ENCODE peak calls at places on chromosomes 11 and 22, in seven cellular contexts. D is H9, Y is IMR-90, U is neuronal stem cell, J is H1, T is mesenchymal stem cell, L is mesendoderm. W is an unnamed sample.

GRCh38 chr22:37150701-37151100 is 985 bp upstream of the IL2RB start:
- DNase-seq in L (no peak), D (no peak), Y (no peak), U (no peak), T (no peak), J (no peak), W (no peak)

GRCh38 chr22:48895831-48896765 is 931.6 kb downstream of the BRD1 start:
- DNase-seq in J (no peak), L (no peak), Y (no peak), U (no peak), T (no peak), D (peak), W (no peak)

GRCh38 chr11:108593214-108593909 is at the start of gene EXPH5:
- DNase-seq in U (peak), T (peak), L (peak), D (peak), Y (peak), J (peak), W (peak)

GRCh38 chr11:48095779-48096470 is 115.6 kb downstream of the PTPRJ start:
- DNase-seq in D (no peak), U (no peak), Y (no peak), L (peak), T (peak), J (no peak), W (no peak)

GRCh38 chr11:44593194-44593593 is 27.7 kb downstream of the CD82 start:
- DNase-seq in J (no peak), Y (no peak), L (no peak), T (no peak), D (no peak), U (no peak), W (no peak)

GRCh38 chr11:132496341-132496740 is 1036.0 kb downstream of the OPCML start:
- DNase-seq in T (no peak), U (no peak), D (no peak), L (no peak), J (no peak), Y (no peak), W (no peak)

GRCh38 chr22:48368975-48369525 is 1458.6 kb downstream of the BRD1 start:
- DNase-seq in L (no peak), D (peak), T (no peak), J (no peak), Y (no peak), U (no peak), W (no peak)

GRCh38 chr11:130583866-130584265 is 135.4 kb downstream of the ADAMTS15 start:
- DNase-seq in T (no peak), D (no peak), Y (no peak), U (no peak), J (no peak), L (no peak), W (no peak)

GRCh38 chr11:10931761-10932700 is 74.2 kb upstream of the ZBED5 start:
- DNase-seq in T (no peak), Y (no peak), L (no peak), U (peak), D (no peak), J (no peak), W (peak)

GRCh38 chr11:96257972-96258951 is 84.7 kb downstream of the MAML2 start:
- DNase-seq in L (no peak), J (no peak), Y (peak), D (no peak), U (no peak), T (peak), W (no peak)

GRCh38 chr11:46664612-46665011 is 35.8 kb downstream of the ARHGAP1 start:
- DNase-seq in J (no peak), L (peak), D (no peak), T (no peak), U (no peak), Y (no peak), W (peak)

GRCh38 chr11:65866524-65867283 is 5.9 kb downstream of the EFEMP2 start:
- DNase-seq in U (no peak), L (no peak), T (no peak), D (no peak), Y (no peak), J (no peak), W (no peak)

GRCh38 chr22:18998998-18999397 is 62.9 kb upstream of the PRODH start:
- DNase-seq in T (no peak), Y (no peak), U (peak), L (peak), J (peak), D (peak), W (peak)

GRCh38 chr11:78205256-78205655 is 16.5 kb downstream of the USP35 start:
- DNase-seq in U (no peak), T (no peak), Y (no peak), J (no peak), D (no peak), L (no peak), W (no peak)

GRCh38 chr11:37089439-37089838 is 491.4 kb upstream of the RAG2 start:
- DNase-seq in L (no peak), D (no peak), T (no peak), U (no peak), Y (no peak), J (no peak), W (no peak)

GRCh38 chr22:42229455-42230149 is 40.9 kb downstream of the TCF20 start:
- DNase-seq in T (no peak), U (no peak), J (no peak), D (no peak), L (no peak), Y (peak), W (no peak)

GRCh38 chr11:73420136-73420535 is 43.9 kb downstream of the RELT start:
- DNase-seq in L (no peak), U (no peak), J (no peak), D (no peak), T (no peak), Y (no peak), W (no peak)

GRCh38 chr11:16412525-16413194 is 56.3 kb upstream of the SOX6 start:
- DNase-seq in J (no peak), D (no peak), L (no peak), Y (no peak), U (no peak), T (no peak), W (no peak)

GRCh38 chr11:92329644-92330043 is 105.0 kb downstream of the FAT3 start:
- DNase-seq in Y (peak), L (peak), D (no peak), J (no peak), T (peak), U (no peak), W (no peak)

GRCh38 chr11:8039530-8040260 is 41.3 kb upstream of the TUB start:
- DNase-seq in L (no peak), D (peak), J (no peak), U (no peak), T (no peak), Y (no peak), W (no peak)

GRCh38 chr11:69292221-69292648 is 1.7 kb upstream of the MYEOV start:
- DNase-seq in D (peak), T (no peak), U (peak), L (peak), J (no peak), Y (no peak), W (no peak)

GRCh38 chr11:72769680-72770079 is 17.5 kb upstream of the ARAP1 start:
- DNase-seq in D (no peak), Y (peak), U (no peak), L (no peak), J (no peak), T (no peak), W (no peak)

GRCh38 chr22:30285846-30286200 is 3.5 kb downstream of the CASTOR1 start:
- DNase-seq in D (no peak), J (no peak), L (no peak), U (no peak), Y (no peak), T (no peak), W (no peak)

GRCh38 chr22:45889539-45890350 is 87.2 kb downstream of the WNT7B start:
- DNase-seq in Y (peak), T (no peak), J (no peak), U (peak), D (no peak), L (no peak), W (no peak)

GRCh38 chr22:44975444-44976262 is 34.2 kb downstream of the PHF21B start:
- DNase-seq in U (peak), J (peak), L (peak), D (peak), T (peak), Y (peak), W (peak)

GRCh38 chr22:49983148-49984042 is 22.8 kb downstream of the PIM3 start:
- DNase-seq in U (no peak), Y (no peak), T (no peak), J (no peak), L (peak), D (peak), W (no peak)

GRCh38 chr11:9601041-9601875 is 27.8 kb downstream of the WEE1 start:
- DNase-seq in J (no peak), Y (peak), L (peak), D (peak), T (peak), U (no peak), W (no peak)

GRCh38 chr22:22355233-22355834 is 110.7 kb downstream of the VPREB1 start:
- DNase-seq in J (no peak), U (no peak), Y (no peak), L (no peak), D (no peak), T (no peak), W (no peak)

GRCh38 chr11:35617687-35618496 is at the start of gene FJX1:
- DNase-seq in U (peak), D (peak), Y (peak), J (peak), L (peak), T (peak), W (peak)

GRCh38 chr11:85603220-85603619 is 23.9 kb downstream of the DLG2 start:
- DNase-seq in D (no peak), Y (no peak), J (no peak), L (no peak), T (no peak), U (no peak), W (no peak)

GRCh38 chr11:12086271-12087074 is 23.9 kb upstream of the MICAL2 start:
- DNase-seq in J (no peak), Y (peak), L (peak), T (peak), U (no peak), D (no peak), W (peak)

GRCh38 chr11:1823376-1824220 is 11.2 kb upstream of the SYT8 start:
- DNase-seq in U (no peak), Y (no peak), J (no peak), L (no peak), D (no peak), T (no peak), W (no peak)

GRCh38 chr11:1820463-1821325 is 14.1 kb upstream of the SYT8 start:
- DNase-seq in J (no peak), T (no peak), L (no peak), D (no peak), U (no peak), Y (peak), W (peak)

GRCh38 chr11:1824221-1825038 is 10.4 kb upstream of the SYT8 start:
- DNase-seq in J (no peak), D (peak), Y (no peak), U (no peak), L (no peak), T (no peak), W (no peak)

GRCh38 chr11:1821562-1821961 is 13.2 kb upstream of the SYT8 start:
- DNase-seq in D (no peak), U (no peak), J (no peak), Y (no peak), T (no peak), L (no peak), W (no peak)

DNA sequence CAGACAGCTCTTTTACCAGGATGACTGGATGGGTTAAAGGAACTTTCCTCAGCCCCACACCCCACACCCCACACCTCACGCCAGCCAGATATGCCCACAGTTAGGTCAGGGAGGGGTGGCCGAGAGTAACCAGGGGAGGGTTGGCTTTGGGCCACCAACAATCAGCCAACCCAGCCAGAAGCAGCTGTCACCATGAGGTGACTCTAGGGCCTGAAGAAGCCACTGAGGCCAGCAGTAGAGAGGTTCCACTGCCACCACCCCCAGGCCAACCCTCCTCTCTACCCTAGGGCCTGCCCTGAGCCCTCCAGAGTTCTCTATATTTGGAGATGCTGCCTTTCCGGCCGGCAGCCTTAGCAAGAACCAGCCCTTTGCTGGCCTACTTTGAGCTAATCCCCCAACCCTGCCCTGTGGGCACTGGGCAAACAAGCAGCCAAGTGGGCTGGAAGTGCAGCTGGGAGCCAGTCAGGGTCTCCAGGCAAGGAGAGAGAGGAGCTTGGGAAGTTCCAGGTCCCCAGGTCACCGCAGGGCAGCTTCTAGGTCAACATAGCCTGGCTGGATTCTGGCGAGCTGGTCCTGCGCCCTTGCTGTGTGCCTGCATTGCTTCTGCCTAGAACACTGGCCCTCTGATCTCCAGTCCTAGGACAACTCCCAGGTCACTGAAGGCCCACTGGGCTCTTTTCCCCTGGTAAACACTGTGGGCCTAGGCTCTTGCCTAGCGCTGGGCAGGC is 12.0 kb upstream of the SYT8 start:
- DNase-seq in U (no peak), D (no peak), Y (no peak), L (no peak), T (no peak), J (no peak), W (no peak)
- H3K4ac ChIP-seq in U (no peak), D (no peak), Y (no peak), L (no peak), T (no peak), J (no peak), W (no peak)

DNA sequence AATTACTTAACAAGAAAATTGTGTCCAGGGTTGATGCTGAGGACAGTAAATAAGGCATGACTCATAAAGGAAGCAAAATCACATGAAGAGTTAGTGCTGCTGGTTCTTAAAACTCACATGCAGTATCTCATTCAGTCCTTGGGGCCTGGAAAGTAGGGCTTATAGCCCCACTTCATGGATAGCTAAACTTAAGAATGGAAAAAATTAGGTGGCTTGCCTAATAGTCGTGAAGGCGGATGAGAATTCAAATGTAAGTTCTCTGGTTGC is 130.3 kb downstream of the NCAM1 start:
- DNase-seq in D (no peak), J (no peak), Y (no peak), U (no peak), T (peak), L (no peak), W (no peak)
- H3K4ac ChIP-seq in D (no peak), J (no peak), Y (no peak), U (no peak), T (no peak), L (no peak), W (no peak)

DNA sequence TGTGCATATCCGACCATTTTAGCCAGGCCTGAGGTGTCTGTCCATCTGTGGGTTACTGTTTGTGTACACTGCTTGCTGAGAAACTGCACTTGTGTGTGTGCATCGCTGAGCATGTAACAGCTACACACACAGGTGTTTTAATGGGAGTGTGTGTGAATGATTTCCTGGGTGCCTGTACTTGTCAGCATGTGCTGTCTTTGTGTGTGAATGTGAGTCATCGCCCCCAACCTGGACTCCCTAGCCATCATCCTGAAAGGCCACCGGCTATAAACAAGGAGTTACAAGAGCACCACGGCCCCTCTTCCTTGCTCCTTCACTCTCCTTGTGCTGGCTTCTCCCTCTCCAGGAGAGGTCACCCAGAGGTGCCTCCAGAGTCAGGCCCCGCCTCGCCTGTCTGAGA is 419.3 kb downstream of the BUD13 start:
- DNase-seq in T (no peak), J (no peak), U (no peak), L (no peak), Y (no peak), D (no peak), W (no peak)
- H3K4ac ChIP-seq in T (no peak), J (no peak), U (no peak), L (no peak), Y (no peak), D (no peak), W (no peak)

GRCh38 chr11:134391656-134392055 is 20.4 kb downstream of the B3GAT1 start:
- DNase-seq in J (no peak), D (no peak), T (no peak), L (no peak), Y (no peak), U (no peak), W (no peak)

GRCh38 chr11:134391170-134391569 is 20.9 kb downstream of the B3GAT1 start:
- DNase-seq in Y (no peak), U (no peak), D (no peak), T (no peak), J (no peak), L (no peak), W (no peak)

GRCh38 chr11:134394311-134394710 is 17.7 kb downstream of the B3GAT1 start:
- DNase-seq in J (no peak), L (no peak), Y (no peak), T (no peak), U (no peak), D (no peak), W (no peak)

GRCh38 chr11:134393638-134394037 is 18.4 kb downstream of the B3GAT1 start:
- DNase-seq in D (no peak), U (no peak), T (no peak), J (no peak), Y (no peak), L (no peak), W (peak)

DNA sequence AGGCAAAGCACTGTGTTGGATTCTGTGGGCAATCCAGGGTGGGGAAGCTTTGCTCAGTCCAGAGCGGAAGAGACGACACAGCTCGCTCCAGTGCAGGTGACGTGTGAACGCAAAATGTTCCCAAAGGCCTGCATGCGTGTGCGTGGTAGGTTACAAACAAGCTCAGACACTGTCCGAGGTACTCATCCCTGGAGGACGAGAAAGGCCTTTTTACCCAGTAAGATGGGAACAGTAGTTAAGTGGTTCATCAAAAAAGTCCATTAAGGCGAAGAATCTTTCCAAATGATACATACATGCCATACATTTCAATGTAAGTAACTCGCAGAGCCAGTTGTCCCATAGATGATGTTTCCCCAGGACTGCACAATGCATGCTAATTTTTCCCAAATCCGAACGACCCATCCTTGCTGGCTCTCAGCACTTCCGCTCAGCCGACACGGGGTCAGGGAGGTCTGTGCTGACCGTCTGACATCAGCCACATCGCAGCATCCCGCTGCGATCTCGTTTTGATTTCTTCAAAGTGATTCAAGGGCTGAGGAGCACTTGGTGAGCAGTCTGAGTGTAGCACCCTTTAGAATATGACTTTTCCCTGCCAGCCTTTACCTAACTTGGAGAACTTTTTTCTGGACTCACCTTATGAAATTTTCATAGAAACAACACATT is 19.0 kb downstream of the B3GAT1 start:
- DNase-seq in Y (no peak), T (no peak), D (no peak), U (no peak), J (no peak), L (no peak), W (peak)
- H3K4ac ChIP-seq in Y (no peak), T (no peak), D (no peak), U (no peak), J (no peak), L (no peak), W (no peak)

DNA sequence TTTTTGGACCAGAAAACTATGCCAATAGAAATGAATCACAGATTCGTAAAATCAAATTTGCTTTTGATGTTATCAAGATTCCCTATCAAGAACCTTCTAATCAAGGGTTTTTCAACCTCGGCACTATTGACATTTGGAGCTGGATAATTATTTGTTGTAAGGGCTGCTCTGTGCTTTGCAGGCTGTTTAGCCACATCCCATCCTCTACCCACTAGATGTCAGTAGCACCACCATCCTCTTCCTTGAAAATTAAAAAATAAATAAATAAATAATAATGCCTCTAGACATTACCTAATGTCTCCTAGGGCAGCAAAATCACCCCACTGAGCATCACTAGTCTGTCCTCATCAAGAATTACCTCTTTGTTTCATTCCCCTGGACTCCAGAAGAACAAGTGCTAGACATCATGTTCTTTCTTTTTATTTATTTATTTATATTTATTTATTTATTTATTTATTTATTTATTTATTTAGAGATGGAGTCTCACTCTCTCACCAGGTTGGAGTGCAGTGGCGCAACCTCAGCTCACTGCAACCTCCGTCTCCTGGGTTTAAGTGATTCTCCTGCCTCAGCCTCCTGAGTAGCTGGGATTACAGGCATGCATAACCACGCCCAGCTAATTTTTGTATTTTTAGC is 744.7 kb downstream of the KCNA4 start:
- DNase-seq in Y (peak), T (peak), U (no peak), D (no peak), L (peak), J (no peak), W (no peak)
- H3K4ac ChIP-seq in Y (peak), T (no peak), U (no peak), D (no peak), L (no peak), J (no peak), W (no peak)

GRCh38 chr11:19714387-19715363 is 2.0 kb downstream of the NAV2 start:
- DNase-seq in J (no peak), T (peak), D (peak), L (peak), U (no peak), Y (peak), W (peak)
- H3K4ac ChIP-seq in J (no peak), T (no peak), D (no peak), L (no peak), U (no peak), Y (peak), W (no peak)

DNA sequence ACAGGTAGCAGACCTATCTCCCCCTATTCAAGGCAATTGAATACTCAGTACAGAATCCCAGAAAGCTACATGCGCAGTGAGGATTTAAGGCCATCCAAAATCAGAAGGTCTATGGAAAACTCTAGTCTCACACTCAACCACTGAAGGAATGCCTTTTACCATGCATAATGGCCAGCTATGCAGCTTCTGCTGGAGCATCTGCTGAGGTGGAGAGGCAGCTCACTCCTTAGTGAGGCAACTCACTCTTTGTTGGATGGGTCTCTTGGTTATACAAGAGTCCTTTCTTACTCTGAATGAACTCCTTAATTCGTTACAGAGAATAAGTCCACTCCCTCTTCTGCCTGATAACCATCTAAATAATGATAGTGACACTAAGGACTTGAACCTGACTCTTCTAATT is 286.4 kb upstream of the CCDC90B start:
- DNase-seq in J (no peak), U (no peak), L (peak), T (no peak), D (no peak), Y (no peak), W (no peak)
- H3K4ac ChIP-seq in J (no peak), U (no peak), L (peak), T (no peak), D (no peak), Y (peak), W (no peak)